ENCODE peak calls at places on chromosomes 6 and 20, in nine cellular contexts. One of them, this sample, is unnamed.

GRCh38 chr20:30502670-30503069 is 754.8 kb upstream of the DEFB115 start:
- DNase-seq in epithelial cell of esophagus: no peak
- DNase-seq in fibroblast of the aortic adventitia: no peak
- DNase-seq in ovary: no peak
- DNase-seq in Panc1: no peak
- DNase-seq in AG10803: no peak
- DNase-seq in fibroblast of lung: no peak
- DNase-seq in effector memory CD4-positive, alpha-beta T cell: no peak
- DNase-seq in Caco-2: no peak
- DNase-seq in this sample: no peak

GRCh38 chr6:112806163-112806900 is 459.2 kb downstream of the RFPL4B start:
- DNase-seq in epithelial cell of esophagus: no peak
- DNase-seq in fibroblast of the aortic adventitia: no peak
- DNase-seq in ovary: no peak
- DNase-seq in Panc1: no peak
- DNase-seq in AG10803: peak
- DNase-seq in fibroblast of lung: peak
- DNase-seq in effector memory CD4-positive, alpha-beta T cell: no peak
- DNase-seq in Caco-2: no peak
- DNase-seq in this sample: no peak

GRCh38 chr20:13356087-13356486 is 135.0 kb downstream of the ISM1 start:
- DNase-seq in epithelial cell of esophagus: no peak
- DNase-seq in fibroblast of the aortic adventitia: no peak
- DNase-seq in ovary: no peak
- DNase-seq in Panc1: no peak
- DNase-seq in AG10803: no peak
- DNase-seq in fibroblast of lung: no peak
- DNase-seq in effector memory CD4-positive, alpha-beta T cell: no peak
- DNase-seq in Caco-2: no peak
- DNase-seq in this sample: no peak

GRCh38 chr6:99219788-99220187 is 129.7 kb downstream of the FAXC start:
- DNase-seq in epithelial cell of esophagus: peak
- DNase-seq in fibroblast of the aortic adventitia: no peak
- DNase-seq in ovary: no peak
- DNase-seq in Panc1: no peak
- DNase-seq in AG10803: no peak
- DNase-seq in fibroblast of lung: no peak
- DNase-seq in effector memory CD4-positive, alpha-beta T cell: no peak
- DNase-seq in Caco-2: peak
- DNase-seq in this sample: no peak

GRCh38 chr6:142400495-142400894 is 98.7 kb downstream of the ADGRG6 start:
- DNase-seq in epithelial cell of esophagus: no peak
- DNase-seq in fibroblast of the aortic adventitia: peak
- DNase-seq in ovary: no peak
- DNase-seq in Panc1: no peak
- DNase-seq in AG10803: no peak
- DNase-seq in fibroblast of lung: no peak
- DNase-seq in effector memory CD4-positive, alpha-beta T cell: no peak
- DNase-seq in Caco-2: no peak
- DNase-seq in this sample: no peak

GRCh38 chr6:36820700-36821580 is 18.3 kb downstream of the CPNE5 start:
- DNase-seq in epithelial cell of esophagus: peak
- DNase-seq in fibroblast of the aortic adventitia: peak
- DNase-seq in ovary: no peak
- DNase-seq in Panc1: no peak
- DNase-seq in AG10803: peak
- DNase-seq in fibroblast of lung: peak
- DNase-seq in effector memory CD4-positive, alpha-beta T cell: no peak
- DNase-seq in Caco-2: no peak
- DNase-seq in this sample: peak

GRCh38 chr6:45569210-45569945 is 191.6 kb upstream of the SUPT3H start:
- DNase-seq in epithelial cell of esophagus: peak
- DNase-seq in fibroblast of the aortic adventitia: no peak
- DNase-seq in ovary: no peak
- DNase-seq in Panc1: no peak
- DNase-seq in AG10803: no peak
- DNase-seq in fibroblast of lung: no peak
- DNase-seq in effector memory CD4-positive, alpha-beta T cell: no peak
- DNase-seq in Caco-2: no peak
- DNase-seq in this sample: peak

GRCh38 chr6:86682297-86682696 is 255.0 kb upstream of the HTR1E start:
- DNase-seq in epithelial cell of esophagus: no peak
- DNase-seq in fibroblast of the aortic adventitia: no peak
- DNase-seq in ovary: no peak
- DNase-seq in Panc1: no peak
- DNase-seq in AG10803: no peak
- DNase-seq in fibroblast of lung: no peak
- DNase-seq in effector memory CD4-positive, alpha-beta T cell: no peak
- DNase-seq in Caco-2: no peak
- DNase-seq in this sample: no peak

GRCh38 chr20:2709205-2709981 is 16.8 kb downstream of the EBF4 start:
- DNase-seq in epithelial cell of esophagus: no peak
- DNase-seq in fibroblast of the aortic adventitia: no peak
- DNase-seq in ovary: no peak
- DNase-seq in Panc1: no peak
- DNase-seq in AG10803: no peak
- DNase-seq in fibroblast of lung: no peak
- DNase-seq in effector memory CD4-positive, alpha-beta T cell: no peak
- DNase-seq in Caco-2: no peak
- DNase-seq in this sample: no peak

GRCh38 chr6:129709451-129709908 is 497 bp downstream of the ARHGAP18 start:
- DNase-seq in epithelial cell of esophagus: no peak
- DNase-seq in fibroblast of the aortic adventitia: peak
- DNase-seq in ovary: peak
- DNase-seq in Panc1: no peak
- DNase-seq in AG10803: peak
- DNase-seq in fibroblast of lung: peak
- DNase-seq in effector memory CD4-positive, alpha-beta T cell: no peak
- DNase-seq in Caco-2: no peak
- DNase-seq in this sample: no peak

GRCh38 chr6:6845603-6846002 is 257.1 kb downstream of the LY86 start:
- DNase-seq in epithelial cell of esophagus: no peak
- DNase-seq in fibroblast of the aortic adventitia: no peak
- DNase-seq in ovary: no peak
- DNase-seq in Panc1: no peak
- DNase-seq in AG10803: no peak
- DNase-seq in fibroblast of lung: no peak
- DNase-seq in effector memory CD4-positive, alpha-beta T cell: no peak
- DNase-seq in Caco-2: no peak
- DNase-seq in this sample: no peak

GRCh38 chr20:62678553-62678952 is 30.1 kb upstream of the NTSR1 start:
- DNase-seq in epithelial cell of esophagus: no peak
- DNase-seq in fibroblast of the aortic adventitia: no peak
- DNase-seq in ovary: no peak
- DNase-seq in Panc1: no peak
- DNase-seq in AG10803: no peak
- DNase-seq in fibroblast of lung: peak
- DNase-seq in effector memory CD4-positive, alpha-beta T cell: no peak
- DNase-seq in Caco-2: no peak
- DNase-seq in this sample: no peak

GRCh38 chr6:132527791-132528190 is 10.3 kb upstream of the TAAR9 start:
- DNase-seq in epithelial cell of esophagus: peak
- DNase-seq in fibroblast of the aortic adventitia: no peak
- DNase-seq in ovary: no peak
- DNase-seq in Panc1: peak
- DNase-seq in AG10803: peak
- DNase-seq in fibroblast of lung: no peak
- DNase-seq in effector memory CD4-positive, alpha-beta T cell: no peak
- DNase-seq in Caco-2: no peak
- DNase-seq in this sample: peak

GRCh38 chr20:25082498-25082873 is 545 bp upstream of the VSX1 start:
- DNase-seq in epithelial cell of esophagus: no peak
- DNase-seq in fibroblast of the aortic adventitia: no peak
- DNase-seq in ovary: no peak
- DNase-seq in Panc1: no peak
- DNase-seq in AG10803: no peak
- DNase-seq in fibroblast of lung: no peak
- DNase-seq in effector memory CD4-positive, alpha-beta T cell: no peak
- DNase-seq in Caco-2: no peak
- DNase-seq in this sample: no peak

GRCh38 chr6:108945686-108946158 is 97.5 kb downstream of the ARMC2 start:
- DNase-seq in epithelial cell of esophagus: no peak
- DNase-seq in fibroblast of the aortic adventitia: peak
- DNase-seq in ovary: peak
- DNase-seq in Panc1: no peak
- DNase-seq in AG10803: peak
- DNase-seq in fibroblast of lung: peak
- DNase-seq in effector memory CD4-positive, alpha-beta T cell: no peak
- DNase-seq in Caco-2: no peak
- DNase-seq in this sample: no peak
- H3K4me3 ChIP-seq in epithelial cell of esophagus: no peak
- H3K4me3 ChIP-seq in fibroblast of the aortic adventitia: peak
- H3K4me3 ChIP-seq in ovary: peak
- H3K4me3 ChIP-seq in Panc1: no peak
- H3K4me3 ChIP-seq in AG10803: peak
- H3K4me3 ChIP-seq in fibroblast of lung: peak
- H3K4me3 ChIP-seq in effector memory CD4-positive, alpha-beta T cell: no peak
- H3K4me3 ChIP-seq in Caco-2: no peak
- H3K4me3 ChIP-seq in this sample: no peak

DNA sequence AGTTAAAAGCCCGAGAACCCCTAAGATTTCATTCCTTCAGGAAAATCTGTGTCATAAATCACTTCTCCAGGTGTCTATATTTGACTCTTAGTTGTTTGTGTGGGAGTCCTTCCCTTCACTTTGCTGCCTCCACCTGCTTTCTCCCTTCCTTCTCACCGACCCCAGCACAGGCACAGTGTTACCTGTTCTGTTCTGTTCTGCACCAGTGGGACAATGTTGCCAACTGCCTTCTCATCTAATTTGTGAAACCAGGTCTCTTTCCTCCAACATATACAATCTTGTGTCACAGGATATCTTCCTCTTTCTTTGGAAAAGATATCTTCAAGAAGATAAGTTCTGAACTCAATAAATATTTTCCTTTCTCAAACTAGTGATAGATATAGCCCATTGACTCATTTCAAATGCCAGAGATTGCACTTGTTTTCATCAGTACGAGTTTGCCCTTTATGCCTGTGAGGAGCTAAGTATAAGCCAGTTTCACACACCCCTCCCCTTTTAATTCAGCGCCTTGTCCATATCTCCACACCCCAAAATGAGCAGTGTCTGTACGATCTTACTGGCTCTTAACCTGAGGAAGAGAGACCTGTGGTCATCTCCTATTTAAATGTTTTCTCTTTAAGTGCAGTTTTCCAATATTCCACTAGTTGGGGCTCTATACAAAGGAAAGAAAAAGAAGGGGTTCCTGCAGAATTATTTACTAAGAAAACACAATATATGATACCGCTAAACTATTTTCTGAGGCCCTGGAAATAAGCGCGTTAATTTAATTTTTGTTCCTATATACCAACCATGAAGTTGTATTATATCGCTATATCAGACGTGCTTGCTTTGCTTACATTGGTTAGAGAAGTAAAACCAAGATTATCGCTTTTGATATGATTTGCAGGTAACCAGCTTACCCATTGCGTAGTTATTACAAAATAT is 81.6 kb upstream of the PREP start:
- DNase-seq in epithelial cell of esophagus: peak
- DNase-seq in fibroblast of the aortic adventitia: peak
- DNase-seq in ovary: no peak
- DNase-seq in Panc1: peak
- DNase-seq in AG10803: peak
- DNase-seq in fibroblast of lung: peak
- DNase-seq in effector memory CD4-positive, alpha-beta T cell: no peak
- DNase-seq in Caco-2: no peak
- DNase-seq in this sample: peak
- H3K4me3 ChIP-seq in epithelial cell of esophagus: no peak
- H3K4me3 ChIP-seq in fibroblast of the aortic adventitia: no peak
- H3K4me3 ChIP-seq in ovary: no peak
- H3K4me3 ChIP-seq in Panc1: no peak
- H3K4me3 ChIP-seq in AG10803: no peak
- H3K4me3 ChIP-seq in fibroblast of lung: no peak
- H3K4me3 ChIP-seq in effector memory CD4-positive, alpha-beta T cell: no peak
- H3K4me3 ChIP-seq in Caco-2: no peak
- H3K4me3 ChIP-seq in this sample: no peak

DNA sequence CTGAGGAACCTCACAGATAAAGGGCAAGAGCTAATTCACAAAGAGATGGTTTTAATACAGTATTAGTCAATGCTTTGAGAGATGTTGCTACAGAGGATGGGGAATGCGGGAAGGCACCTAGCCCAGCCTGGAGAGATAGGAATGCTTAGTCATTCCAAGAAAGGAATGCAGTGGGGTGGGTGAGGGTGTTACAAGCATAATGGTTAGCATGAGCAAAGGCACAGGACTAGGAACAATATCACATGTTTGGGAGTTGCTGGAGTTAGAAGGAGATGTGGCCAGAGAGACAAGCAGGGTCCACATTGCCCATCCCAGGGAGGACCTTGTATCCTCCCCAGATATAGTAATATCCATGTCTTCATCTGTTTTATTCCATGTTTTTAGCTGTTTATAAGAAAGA is 107.0 kb upstream of the OGFRL1 start:
- DNase-seq in epithelial cell of esophagus: peak
- DNase-seq in fibroblast of the aortic adventitia: peak
- DNase-seq in ovary: no peak
- DNase-seq in Panc1: no peak
- DNase-seq in AG10803: peak
- DNase-seq in fibroblast of lung: peak
- DNase-seq in effector memory CD4-positive, alpha-beta T cell: no peak
- DNase-seq in Caco-2: peak
- DNase-seq in this sample: peak
- H3K4me3 ChIP-seq in epithelial cell of esophagus: no peak
- H3K4me3 ChIP-seq in fibroblast of the aortic adventitia: no peak
- H3K4me3 ChIP-seq in ovary: no peak
- H3K4me3 ChIP-seq in Panc1: no peak
- H3K4me3 ChIP-seq in AG10803: no peak
- H3K4me3 ChIP-seq in fibroblast of lung: no peak
- H3K4me3 ChIP-seq in effector memory CD4-positive, alpha-beta T cell: no peak
- H3K4me3 ChIP-seq in Caco-2: no peak
- H3K4me3 ChIP-seq in this sample: no peak

GRCh38 chr6:56888687-56889086 is 66.2 kb upstream of the BEND6 start:
- DNase-seq in epithelial cell of esophagus: no peak
- DNase-seq in fibroblast of the aortic adventitia: no peak
- DNase-seq in ovary: no peak
- DNase-seq in Panc1: no peak
- DNase-seq in AG10803: no peak
- DNase-seq in fibroblast of lung: no peak
- DNase-seq in effector memory CD4-positive, alpha-beta T cell: no peak
- DNase-seq in Caco-2: no peak
- DNase-seq in this sample: no peak
- H3K4me3 ChIP-seq in epithelial cell of esophagus: no peak
- H3K4me3 ChIP-seq in fibroblast of the aortic adventitia: no peak
- H3K4me3 ChIP-seq in ovary: no peak
- H3K4me3 ChIP-seq in Panc1: no peak
- H3K4me3 ChIP-seq in AG10803: no peak
- H3K4me3 ChIP-seq in fibroblast of lung: no peak
- H3K4me3 ChIP-seq in effector memory CD4-positive, alpha-beta T cell: no peak
- H3K4me3 ChIP-seq in Caco-2: no peak
- H3K4me3 ChIP-seq in this sample: no peak